ENCODE peak calls at places on chromosomes 2 and 18, in six cellular contexts. V is foreskin fibroblast, W is endothelial cell of umbilical vein, R is mesothelial cell of epicardium, C is neural progenitor cell, B is body of pancreas. Y is an unnamed sample.

GRCh38 chr2:159177357-159177756 is 109.1 kb downstream of the WDSUB1 start:
- DNase-seq in V (no peak), W (no peak), R (no peak), C (no peak), B (no peak), Y (no peak)

GRCh38 chr18:47795448-47795843 is 135.0 kb downstream of the SMAD2 start:
- DNase-seq in V (no peak), W (peak), R (no peak), C (no peak), B (no peak), Y (peak)

GRCh38 chr2:217903859-217904613 is 98.8 kb downstream of the TNS1 start:
- DNase-seq in V (no peak), W (peak), R (no peak), C (no peak), B (peak), Y (peak)

GRCh38 chr2:230591850-230592249 is 120.8 kb upstream of the CAB39 start:
- DNase-seq in V (no peak), W (no peak), R (no peak), C (no peak), B (no peak), Y (no peak)

GRCh38 chr2:191618046-191618788 is 59.7 kb upstream of the NABP1 start:
- DNase-seq in V (no peak), W (no peak), R (no peak), C (no peak), B (no peak), Y (no peak)

GRCh38 chr2:191350826-191351225 is 105.6 kb downstream of the MYO1B start:
- DNase-seq in V (peak), W (no peak), R (no peak), C (no peak), B (no peak), Y (no peak)

GRCh38 chr2:114499101-114499500 is 56.7 kb downstream of the DPP10 start:
- DNase-seq in V (no peak), W (no peak), R (no peak), C (no peak), B (no peak), Y (no peak)

GRCh38 chr2:159744363-159744762 is 32.1 kb downstream of the MARCHF7 start:
- DNase-seq in V (no peak), W (peak), R (no peak), C (no peak), B (no peak), Y (peak)

GRCh38 chr2:177799531-177799930 is 273.0 kb downstream of the PDE11A start:
- DNase-seq in V (no peak), W (peak), R (no peak), C (peak), B (no peak), Y (no peak)

GRCh38 chr2:163419000-163419575 is 316.7 kb downstream of the FIGN start:
- DNase-seq in V (no peak), W (peak), R (no peak), C (no peak), B (no peak), Y (no peak)

GRCh38 chr2:7867858-7868257 is 814.0 kb upstream of the ID2 start:
- DNase-seq in V (no peak), W (no peak), R (no peak), C (no peak), B (no peak), Y (no peak)

GRCh38 chr2:145760781-145761649 is 1241.1 kb upstream of the ZEB2 start:
- DNase-seq in V (no peak), W (peak), R (no peak), C (peak), B (peak), Y (peak)

GRCh38 chr2:117835990-117836760 is 21.7 kb downstream of the DDX18 start:
- DNase-seq in V (peak), W (peak), R (peak), C (peak), B (peak), Y (peak)

GRCh38 chr18:34501553-34501952 is 208.5 kb upstream of the DTNA start:
- DNase-seq in V (no peak), W (no peak), R (no peak), C (no peak), B (no peak), Y (no peak)

GRCh38 chr2:196137271-196137670 is 34.1 kb downstream of the STK17B start:
- DNase-seq in V (no peak), W (no peak), R (no peak), C (no peak), B (no peak), Y (no peak)

GRCh38 chr2:208354964-208355381 is 51.6 kb upstream of the PTH2R start:
- DNase-seq in V (no peak), W (no peak), R (no peak), C (no peak), B (peak), Y (no peak)

GRCh38 chr2:139967665-139968064 is 1187.5 kb upstream of the NXPH2 start:
- DNase-seq in V (no peak), W (no peak), R (no peak), C (no peak), B (no peak), Y (no peak)

GRCh38 chr2:132677661-132678060 is 7.7 kb upstream of the LYPD1 start:
- DNase-seq in V (no peak), W (no peak), R (no peak), C (no peak), B (no peak), Y (peak)

GRCh38 chr2:116810645-116811044 is 1003.8 kb upstream of the DDX18 start:
- DNase-seq in V (peak), W (no peak), R (no peak), C (no peak), B (no peak), Y (peak)

GRCh38 chr2:77054938-77055337 is 467.2 kb downstream of the LRRTM4 start:
- DNase-seq in V (no peak), W (no peak), R (no peak), C (peak), B (no peak), Y (no peak)

GRCh38 chr2:26456701-26457224 is 21.2 kb downstream of the OTOF start:
- DNase-seq in V (no peak), W (no peak), R (no peak), C (no peak), B (no peak), Y (no peak)

GRCh38 chr2:41241325-41242000 is 789.6 kb upstream of the SLC8A1 start:
- DNase-seq in V (no peak), W (no peak), R (no peak), C (no peak), B (no peak), Y (no peak)

GRCh38 chr2:7626139-7626537 is 708.9 kb downstream of the RNF144A start:
- DNase-seq in V (no peak), W (no peak), R (no peak), C (no peak), B (no peak), Y (no peak)

GRCh38 chr2:238133499-238134392 is 4.7 kb upstream of the KLHL30 start:
- DNase-seq in V (no peak), W (no peak), R (no peak), C (no peak), B (no peak), Y (no peak)

GRCh38 chr2:60719331-60719730 is 36.7 kb upstream of the PAPOLG start:
- DNase-seq in V (no peak), W (no peak), R (no peak), C (no peak), B (no peak), Y (no peak)

GRCh38 chr2:215619022-215619958 is 183.4 kb upstream of the FN1 start:
- DNase-seq in V (no peak), W (peak), R (no peak), C (peak), B (no peak), Y (peak)

GRCh38 chr2:17470855-17471641 is 47.2 kb downstream of the RAD51AP2 start:
- DNase-seq in V (peak), W (peak), R (no peak), C (peak), B (no peak), Y (peak)

GRCh38 chr2:17680119-17680518 is 73.5 kb downstream of the SMC6 start:
- DNase-seq in V (no peak), W (no peak), R (no peak), C (no peak), B (no peak), Y (no peak)

GRCh38 chr18:25164837-25165791 is 186.9 kb downstream of the ZNF521 start:
- DNase-seq in V (peak), W (peak), R (no peak), C (no peak), B (no peak), Y (peak)

GRCh38 chr2:212592695-212593094 is 54.1 kb upstream of the ERBB4 start:
- DNase-seq in V (no peak), W (no peak), R (no peak), C (no peak), B (no peak), Y (no peak)

GRCh38 chr2:212596688-212597087 is 58.1 kb upstream of the ERBB4 start:
- DNase-seq in V (no peak), W (no peak), R (no peak), C (no peak), B (no peak), Y (no peak)

DNA sequence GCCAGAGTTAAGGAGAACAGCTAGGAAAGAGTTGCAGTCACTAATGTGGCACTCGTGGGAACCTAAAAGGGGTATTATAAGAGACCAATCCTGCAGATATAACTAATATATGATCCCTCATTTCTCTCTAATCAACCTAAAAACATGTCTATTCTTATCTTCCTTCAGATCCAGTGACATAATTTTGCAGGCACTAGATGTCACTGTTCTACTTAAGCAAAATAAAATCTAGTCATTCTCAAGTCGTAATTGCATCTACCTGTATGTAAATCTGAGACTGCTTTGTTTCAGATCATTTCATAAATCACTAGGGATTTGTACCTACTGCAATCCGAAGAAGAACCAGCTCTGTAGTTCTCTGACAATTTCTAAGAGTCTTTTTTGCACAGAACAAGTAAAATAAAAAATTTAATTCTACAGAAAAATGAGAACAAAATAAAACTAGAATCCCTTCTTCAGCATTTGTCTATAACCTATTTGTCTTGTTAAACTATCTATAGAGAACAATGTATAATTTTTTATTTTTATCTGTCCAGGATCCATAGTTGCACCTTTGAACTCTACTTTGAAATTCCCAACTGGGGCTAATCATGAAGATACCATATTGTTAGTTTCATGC is 56.5 kb upstream of the ERBB4 start:
- DNase-seq in V (no peak), W (no peak), R (no peak), C (no peak), B (no peak), Y (no peak)
- TF ChIP-seq CTCF in V (no peak), W (no peak), R (no peak), C (peak), B (no peak), Y (peak)

GRCh38 chr18:63676526-63676925 is 14.8 kb upstream of the SERPINB3 start:
- DNase-seq in V (no peak), W (no peak), R (no peak), C (peak), B (peak), Y (no peak)
- TF ChIP-seq CTCF in V (peak), W (no peak), R (no peak), C (peak), B (peak), Y (peak)

DNA sequence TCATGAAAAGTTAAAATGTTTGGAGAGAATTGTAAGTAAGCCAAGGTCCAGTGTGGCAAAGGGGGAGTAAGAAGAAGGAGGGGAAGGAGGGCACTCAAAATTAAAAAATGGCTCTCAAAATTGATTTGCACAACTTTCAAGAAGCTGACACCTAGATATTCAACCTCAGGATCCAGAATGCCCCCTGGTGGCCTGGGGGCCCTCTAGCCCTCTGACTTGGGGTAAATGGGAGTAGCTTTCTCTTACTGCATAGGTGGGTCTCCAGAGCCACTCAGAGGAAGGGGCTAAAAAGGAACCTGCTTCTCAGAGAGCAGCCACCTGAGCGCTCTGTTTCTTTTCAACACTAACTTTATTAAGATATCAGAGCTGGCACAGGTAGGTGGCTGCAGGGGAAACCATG is 968.5 kb downstream of the BCL11A start:
- DNase-seq in V (no peak), W (no peak), R (no peak), C (peak), B (no peak), Y (no peak)
- TF ChIP-seq CTCF in V (no peak), W (no peak), R (no peak), C (peak), B (no peak), Y (no peak)

GRCh38 chr2:179247318-179248023 is 17.2 kb downstream of the SESTD1 start:
- DNase-seq in V (no peak), W (no peak), R (no peak), C (no peak), B (no peak), Y (no peak)
- TF ChIP-seq CTCF in V (no peak), W (no peak), R (no peak), C (no peak), B (no peak), Y (no peak)